ENCODE peak calls at places on chromosomes 16 and 17, in seven cellular contexts. O is GM19239; Y is M059J; E is GM23338; N is fibroblast of gingiva; W is stimulated activated CD4-positive, alpha-beta T cell treated with anti-CD3 and anti-CD28 coated beads, Interleukin-1b, Interleukin-23, amount 100 ng/mL, for 24 hours; K is HuH-7.5. Q is an unnamed sample.

GRCh38 chr17:7854851-7855642 is at the start of gene TMEM88:
- DNase-seq in O (no peak), Y (no peak), E (peak), N (no peak), W (no peak), K (no peak), Q (no peak)

GRCh38 chr17:12261354-12261753 is 240.7 kb downstream of the MAP2K4 start:
- DNase-seq in O (no peak), Y (no peak), E (no peak), N (no peak), W (no peak), K (no peak), Q (no peak)

GRCh38 chr17:65975878-65976277 is 216.1 kb downstream of the CEP112 start:
- DNase-seq in O (no peak), Y (no peak), E (no peak), N (no peak), W (no peak), K (no peak), Q (no peak)

GRCh38 chr16:87123356-87124001 is 193.7 kb downstream of the C16orf95 start:
- DNase-seq in O (no peak), Y (peak), E (no peak), N (no peak), W (no peak), K (no peak), Q (no peak)

GRCh38 chr16:58243528-58244004 is 45.7 kb upstream of the CSNK2A2 start:
- DNase-seq in O (peak), Y (no peak), E (peak), N (no peak), W (no peak), K (no peak), Q (no peak)

GRCh38 chr17:41785876-41786226 is 660 bp downstream of the JUP start:
- DNase-seq in O (no peak), Y (no peak), E (peak), N (no peak), W (no peak), K (no peak), Q (no peak)

GRCh38 chr16:73703891-73704290 is 592.7 kb upstream of the PSMD7 start:
- DNase-seq in O (no peak), Y (no peak), E (no peak), N (no peak), W (no peak), K (no peak), Q (no peak)

GRCh38 chr17:7315570-7316243 is 547 bp upstream of the GPS2 start:
- DNase-seq in O (no peak), Y (no peak), E (no peak), N (no peak), W (no peak), K (no peak), Q (no peak)

GRCh38 chr16:27879601-27880247 is 183.8 kb downstream of the GSG1L start:
- DNase-seq in O (no peak), Y (no peak), E (no peak), N (no peak), W (no peak), K (no peak), Q (no peak)

GRCh38 chr17:59401725-59402124 is 70.3 kb downstream of the YPEL2 start:
- DNase-seq in O (no peak), Y (no peak), E (no peak), N (no peak), W (no peak), K (peak), Q (no peak)

GRCh38 chr17:65287040-65287439 is 149.9 kb downstream of the RGS9 start:
- DNase-seq in O (no peak), Y (peak), E (no peak), N (no peak), W (no peak), K (no peak), Q (no peak)

GRCh38 chr16:51150159-51150893 is 744 bp downstream of the SALL1 start:
- DNase-seq in O (no peak), Y (peak), E (peak), N (peak), W (no peak), K (no peak), Q (no peak)

GRCh38 chr17:72150632-72151460 is 30.0 kb downstream of the SOX9 start:
- DNase-seq in O (no peak), Y (peak), E (peak), N (no peak), W (no peak), K (no peak), Q (no peak)

GRCh38 chr16:57925310-57925709 is 45.6 kb downstream of the CNGB1 start:
- DNase-seq in O (no peak), Y (no peak), E (no peak), N (no peak), W (no peak), K (no peak), Q (no peak)

GRCh38 chr17:72666519-72666874 is 426.0 kb downstream of the SLC39A11 start:
- DNase-seq in O (no peak), Y (no peak), E (peak), N (no peak), W (no peak), K (no peak), Q (no peak)

GRCh38 chr17:75501378-75502071 is 13.8 kb downstream of the CASKIN2 start:
- DNase-seq in O (no peak), Y (no peak), E (no peak), N (no peak), W (no peak), K (no peak), Q (no peak)

GRCh38 chr16:24688359-24688758 is 41.1 kb upstream of the TNRC6A start:
- DNase-seq in O (no peak), Y (no peak), E (no peak), N (no peak), W (no peak), K (no peak), Q (no peak)

GRCh38 chr17:71188811-71189492 is 931.9 kb upstream of the SOX9 start:
- DNase-seq in O (no peak), Y (peak), E (no peak), N (peak), W (no peak), K (no peak), Q (no peak)

GRCh38 chr16:11431915-11432465 is 86.7 kb downstream of the RMI2 start:
- DNase-seq in O (no peak), Y (no peak), E (no peak), N (no peak), W (no peak), K (no peak), Q (no peak)

GRCh38 chr16:57994778-57995177 is 5.7 kb downstream of the ZNF319 start:
- DNase-seq in O (peak), Y (peak), E (peak), N (peak), W (no peak), K (peak), Q (no peak)

GRCh38 chr16:50002190-50002589 is 22.8 kb upstream of the CNEP1R1 start:
- DNase-seq in O (no peak), Y (peak), E (no peak), N (no peak), W (no peak), K (no peak), Q (no peak)

GRCh38 chr17:73551756-73552155 is 92.5 kb downstream of the SDK2 start:
- DNase-seq in O (peak), Y (no peak), E (peak), N (peak), W (no peak), K (no peak), Q (no peak)

GRCh38 chr16:72029567-72030271 is 21.2 kb downstream of the DHODH start:
- DNase-seq in O (no peak), Y (no peak), E (no peak), N (no peak), W (no peak), K (no peak), Q (no peak)

GRCh38 chr17:45256114-45256966 is 5.6 kb downstream of the SPATA32 start:
- DNase-seq in O (no peak), Y (no peak), E (peak), N (no peak), W (no peak), K (no peak), Q (no peak)

GRCh38 chr16:86244936-86245335 is 265.4 kb upstream of the FOXF1 start:
- DNase-seq in O (no peak), Y (no peak), E (no peak), N (no peak), W (no peak), K (no peak), Q (no peak)

GRCh38 chr17:35713069-35713728 is 18.2 kb upstream of the RASL10B start:
- DNase-seq in O (no peak), Y (peak), E (no peak), N (peak), W (no peak), K (no peak), Q (no peak)

GRCh38 chr17:60993497-60993896 is 315.8 kb downstream of the BCAS3 start:
- DNase-seq in O (no peak), Y (no peak), E (no peak), N (no peak), W (no peak), K (no peak), Q (no peak)

GRCh38 chr16:87367556-87367955 is 16.0 kb downstream of the FBXO31 start:
- DNase-seq in O (no peak), Y (no peak), E (no peak), N (no peak), W (no peak), K (no peak), Q (no peak)

GRCh38 chr17:55295411-55296170 is 30.8 kb downstream of the HLF start:
- DNase-seq in O (peak), Y (peak), E (peak), N (no peak), W (peak), K (no peak), Q (no peak)

GRCh38 chr17:55341432-55341831 is 76.7 kb downstream of the HLF start:
- DNase-seq in O (no peak), Y (peak), E (no peak), N (no peak), W (no peak), K (no peak), Q (no peak)

GRCh38 chr16:17466876-17467275 is 3.9 kb downstream of the XYLT1 start:
- DNase-seq in O (no peak), Y (no peak), E (peak), N (no peak), W (no peak), K (no peak), Q (no peak)

GRCh38 chr16:57260294-57260929 is 15.4 kb downstream of the ARL2BP start:
- DNase-seq in O (no peak), Y (peak), E (peak), N (peak), W (no peak), K (no peak), Q (no peak)

GRCh38 chr16:75471723-75472634 is 7.5 kb upstream of the TMEM170A start:
- DNase-seq in O (no peak), Y (peak), E (peak), N (peak), W (no peak), K (peak), Q (no peak)

GRCh38 chr16:3369073-3369472 is 13.4 kb downstream of the OR2C1 start:
- DNase-seq in O (no peak), Y (no peak), E (no peak), N (no peak), W (no peak), K (no peak), Q (no peak)

GRCh38 chr16:2719328-2720062 is 529 bp downstream of the PRSS27 start:
- DNase-seq in O (no peak), Y (peak), E (no peak), N (no peak), W (no peak), K (peak), Q (no peak)

GRCh38 chr17:76558210-76559095 is 18.6 kb downstream of the PRCD start:
- DNase-seq in O (no peak), Y (peak), E (no peak), N (peak), W (no peak), K (no peak), Q (no peak)

GRCh38 chr16:11402051-11402744 is 56.9 kb downstream of the RMI2 start:
- DNase-seq in O (no peak), Y (no peak), E (no peak), N (no peak), W (no peak), K (no peak), Q (no peak)

GRCh38 chr16:68992521-68992920 is 112.9 kb upstream of the HAS3 start:
- DNase-seq in O (no peak), Y (peak), E (no peak), N (peak), W (no peak), K (no peak), Q (no peak)

Q was measured in mesothelial cell of epicardium.